ENCODE peak calls at places on chromosomes 2 and 18, in nine cellular contexts. T is stimulated activated CD8-positive, alpha-beta memory T cell treated with anti-CD3 and anti-CD28 coated beads, Interleukin-2, amount 100 ng/mL, for 1 hour; E is NCI-H774; O is transverse colon; K is activated T-cell treated with anti-CD3 and anti-CD28 coated beads, Interleukin-2, amount 50 U/mL, for 72 hours; C is stimulated activated CD4-positive, alpha-beta T cell treated with anti-CD3 and anti-CD28 coated beads, Interleukin-2, amount 100 ng/mL, for 48 hours; V is activated B cell treated with CpG ODN at 0.5 μM for 24 hours; S is KG1; B is BE2C. R is an unnamed sample.

GRCh38 chr2:46983065-46983801 is 67.6 kb upstream of the MCFD2 start:
- DNase-seq in T (no peak), E (no peak), O (peak; percentile 66), K (no peak), C (no peak), V (peak; percentile 65), S (peak; percentile 37), B (no peak), R (peak; percentile 61)

GRCh38 chr2:17901246-17901645 is 22.8 kb downstream of the KCNS3 start:
- DNase-seq in T (no peak), E (peak; percentile 78), O (no peak), K (no peak), C (no peak), V (no peak), S (no peak), B (peak; percentile 56), R (no peak)

GRCh38 chr2:201411421-201411820 is 39.8 kb downstream of the TRAK2 start:
- DNase-seq in T (no peak), E (no peak), O (no peak), K (no peak), C (no peak), V (no peak), S (no peak), B (no peak), R (no peak)

GRCh38 chr2:191264647-191265079 is 19.5 kb downstream of the MYO1B start:
- DNase-seq in T (no peak), E (no peak), O (no peak), K (no peak), C (no peak), V (no peak), S (no peak), B (no peak), R (no peak)

GRCh38 chr18:616380-616995 is 19.7 kb downstream of the CLUL1 start:
- DNase-seq in T (no peak), E (peak; percentile 13), O (no peak), K (no peak), C (no peak), V (no peak), S (peak; percentile 34), B (no peak), R (no peak)

GRCh38 chr2:138510319-138510718 is 8.7 kb downstream of the SPOPL start:
- DNase-seq in T (no peak), E (no peak), O (no peak), K (no peak), C (no peak), V (no peak), S (no peak), B (no peak), R (no peak)

GRCh38 chr2:17362956-17363355 is 155.3 kb downstream of the RAD51AP2 start:
- DNase-seq in T (no peak), E (no peak), O (no peak), K (no peak), C (no peak), V (no peak), S (no peak), B (no peak), R (no peak)

GRCh38 chr2:195413944-195414343 is 243.1 kb upstream of the SLC39A10 start:
- DNase-seq in T (no peak), E (no peak), O (no peak), K (no peak), C (no peak), V (no peak), S (no peak), B (no peak), R (no peak)

GRCh38 chr18:37661478-37661877 is 95.9 kb upstream of the CELF4 start:
- DNase-seq in T (no peak), E (no peak), O (no peak), K (no peak), C (no peak), V (no peak), S (no peak), B (no peak), R (no peak)

GRCh38 chr2:215401896-215402379 is 33.9 kb downstream of the FN1 start:
- DNase-seq in T (no peak), E (no peak), O (no peak), K (no peak), C (no peak), V (no peak), S (no peak), B (no peak), R (no peak)

GRCh38 chr18:24763765-24764548 is 303.5 kb downstream of the HRH4 start:
- DNase-seq in T (no peak), E (no peak), O (no peak), K (no peak), C (no peak), V (no peak), S (no peak), B (no peak), R (no peak)

GRCh38 chr2:127665267-127665893 is 9.9 kb downstream of the LIMS2 start:
- DNase-seq in T (no peak), E (no peak), O (no peak), K (no peak), C (no peak), V (no peak), S (no peak), B (no peak), R (no peak)

GRCh38 chr2:232941400-232941799 is 71.3 kb downstream of the SNORC start:
- DNase-seq in T (no peak), E (no peak), O (no peak), K (no peak), C (no peak), V (no peak), S (no peak), B (no peak), R (no peak)

GRCh38 chr2:238369516-238370481 is 49.5 kb downstream of the TRAF3IP1 start:
- DNase-seq in T (no peak), E (no peak), O (no peak), K (no peak), C (no peak), V (no peak), S (no peak), B (no peak), R (no peak)

GRCh38 chr2:134586289-134586980 is 132.4 kb downstream of the TMEM163 start:
- DNase-seq in T (no peak), E (no peak), O (no peak), K (no peak), C (no peak), V (no peak), S (no peak), B (no peak), R (no peak)

GRCh38 chr2:234630676-234631350 is 133.9 kb upstream of the ARL4C start:
- DNase-seq in T (no peak), E (no peak), O (no peak), K (no peak), C (no peak), V (no peak), S (no peak), B (no peak), R (no peak)

GRCh38 chr2:118654945-118655344 is 192.5 kb downstream of the EN1 start:
- DNase-seq in T (no peak), E (no peak), O (no peak), K (no peak), C (no peak), V (no peak), S (no peak), B (no peak), R (no peak)

GRCh38 chr2:88481937-88482336 is 29.4 kb upstream of the FOXI3 start:
- DNase-seq in T (no peak), E (peak; percentile 74), O (no peak), K (no peak), C (no peak), V (no peak), S (no peak), B (no peak), R (no peak)